ENCODE peak calls at places on chromosomes 13 and 19, in nine cellular contexts. L, H, W, J, U, R, F, X and B are unnamed samples.

GRCh38 chr13:66492479-66492878 is 737.7 kb downstream of the PCDH9 start:
- DNase-seq in L (no peak), H (no peak), W (peak), J (no peak), U (no peak), R (no peak), F (peak), X (no peak), B (no peak)

GRCh38 chr13:33637978-33638743 is 179.8 kb upstream of the RFC3 start:
- DNase-seq in L (peak), H (no peak), W (no peak), J (peak), U (peak), R (no peak), F (no peak), X (no peak), B (no peak)

GRCh38 chr13:98802999-98803666 is 50.7 kb upstream of the SLC15A1 start:
- DNase-seq in L (no peak), H (no peak), W (no peak), J (no peak), U (no peak), R (no peak), F (no peak), X (no peak), B (no peak)

GRCh38 chr19:13848811-13849241 is 28.1 kb upstream of the NANOS3 start:
- DNase-seq in L (no peak), H (no peak), W (no peak), J (no peak), U (no peak), R (no peak), F (no peak), X (no peak), B (no peak)

GRCh38 chr19:55341191-55342043 is 1.7 kb downstream of the KMT5C start:
- DNase-seq in L (peak), H (peak), W (peak), J (peak), U (no peak), R (peak), F (peak), X (peak), B (peak)

GRCh38 chr13:112246731-112247470 is 129.3 kb upstream of the SPACA7 start:
- DNase-seq in L (no peak), H (no peak), W (no peak), J (no peak), U (no peak), R (no peak), F (no peak), X (no peak), B (no peak)

GRCh38 chr19:15137777-15138176 is 30.6 kb downstream of the SYDE1 start:
- DNase-seq in L (no peak), H (no peak), W (no peak), J (peak), U (no peak), R (no peak), F (no peak), X (no peak), B (no peak)

GRCh38 chr19:6161271-6161850 is 25.9 kb downstream of the ACSBG2 start:
- DNase-seq in L (no peak), H (peak), W (peak), J (no peak), U (peak), R (no peak), F (peak), X (peak), B (no peak)

GRCh38 chr13:58999851-59000250 is 1163.9 kb downstream of the DIAPH3 start:
- DNase-seq in L (no peak), H (no peak), W (no peak), J (no peak), U (no peak), R (no peak), F (peak), X (no peak), B (no peak)

GRCh38 chr13:66468656-66469055 is 761.5 kb downstream of the PCDH9 start:
- DNase-seq in L (no peak), H (no peak), W (no peak), J (peak), U (no peak), R (no peak), F (no peak), X (no peak), B (no peak)

GRCh38 chr13:60398438-60398891 is 1.4 kb downstream of the TDRD3 start:
- DNase-seq in L (no peak), H (no peak), W (no peak), J (peak), U (no peak), R (no peak), F (no peak), X (no peak), B (no peak)

GRCh38 chr13:50911051-50911690 is 1.6 kb downstream of the RNASEH2B start:
- DNase-seq in L (peak), H (peak), W (no peak), J (peak), U (no peak), R (no peak), F (peak), X (no peak), B (no peak)

GRCh38 chr19:5261151-5261890 is 79.3 kb downstream of the PTPRS start:
- DNase-seq in L (no peak), H (no peak), W (no peak), J (no peak), U (peak), R (no peak), F (no peak), X (no peak), B (no peak)

GRCh38 chr13:80010286-80010831 is 330.6 kb downstream of the SPRY2 start:
- DNase-seq in L (no peak), H (no peak), W (no peak), J (no peak), U (no peak), R (peak), F (no peak), X (no peak), B (no peak)

GRCh38 chr13:112587767-112588489 is at the start of gene TUBGCP3:
- DNase-seq in L (peak), H (peak), W (peak), J (peak), U (peak), R (peak), F (peak), X (peak), B (no peak)

GRCh38 chr19:49946415-49946814 is 14.6 kb downstream of the SIGLEC11 start:
- DNase-seq in L (no peak), H (no peak), W (no peak), J (no peak), U (no peak), R (no peak), F (no peak), X (peak), B (no peak)

GRCh38 chr13:27264181-27264580 is 6.4 kb upstream of the RASL11A start:
- DNase-seq in L (peak), H (no peak), W (peak), J (peak), U (no peak), R (peak), F (no peak), X (no peak), B (no peak)

DNA sequence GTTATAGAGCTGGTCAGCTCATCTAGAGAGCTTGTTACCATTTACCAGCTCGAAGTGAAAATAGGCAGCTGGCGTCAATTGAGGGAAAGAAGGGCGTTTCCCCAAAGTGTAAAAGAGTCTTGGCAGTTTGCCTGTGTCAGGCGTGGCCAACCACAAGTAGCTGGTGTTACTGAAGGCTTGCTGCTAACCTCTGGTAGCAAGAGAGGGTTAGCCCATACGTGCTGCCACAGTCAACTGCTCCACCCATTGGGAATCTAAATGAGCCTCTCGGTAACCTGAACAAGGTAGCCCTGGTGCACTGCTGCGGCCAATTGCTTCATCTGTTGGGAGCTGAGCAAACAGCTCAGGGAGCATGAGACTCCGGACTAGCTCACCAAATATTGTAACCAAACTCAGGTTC is 314.9 kb upstream of the SLITRK5 start:
- DNase-seq in L (no peak), H (no peak), W (no peak), J (no peak), U (peak), R (no peak), F (no peak), X (peak), B (no peak)
- TF ChIP-seq CTCF in L (no peak), H (no peak), W (no peak), J (no peak), U (no peak), R (no peak), F (no peak), X (no peak), B (no peak)

DNA sequence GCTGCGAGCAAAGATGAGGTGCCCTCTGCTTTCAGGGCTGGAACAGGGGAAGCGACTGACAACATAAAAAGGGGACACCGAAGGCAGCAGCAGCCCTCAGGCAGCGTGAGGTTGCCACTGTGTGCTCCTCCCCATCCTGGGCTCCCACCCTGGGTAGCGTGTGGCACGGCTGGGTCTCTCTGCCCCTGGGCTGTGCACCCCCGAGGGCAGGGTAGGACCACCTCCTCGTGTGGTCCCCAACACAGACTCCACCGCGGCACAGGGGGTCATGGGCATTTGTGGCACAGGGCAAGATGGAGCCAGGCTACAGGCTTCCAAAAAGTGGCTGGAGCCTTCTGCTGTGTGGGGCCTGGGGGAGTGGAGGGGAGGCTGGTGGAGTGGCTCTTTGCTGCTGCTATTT is 6.5 kb upstream of the RSPH6A start:
- DNase-seq in L (no peak), H (no peak), W (no peak), J (no peak), U (no peak), R (no peak), F (no peak), X (no peak), B (no peak)
- TF ChIP-seq CTCF in L (no peak), H (no peak), W (no peak), J (no peak), U (no peak), R (no peak), F (no peak), X (no peak), B (no peak)

DNA sequence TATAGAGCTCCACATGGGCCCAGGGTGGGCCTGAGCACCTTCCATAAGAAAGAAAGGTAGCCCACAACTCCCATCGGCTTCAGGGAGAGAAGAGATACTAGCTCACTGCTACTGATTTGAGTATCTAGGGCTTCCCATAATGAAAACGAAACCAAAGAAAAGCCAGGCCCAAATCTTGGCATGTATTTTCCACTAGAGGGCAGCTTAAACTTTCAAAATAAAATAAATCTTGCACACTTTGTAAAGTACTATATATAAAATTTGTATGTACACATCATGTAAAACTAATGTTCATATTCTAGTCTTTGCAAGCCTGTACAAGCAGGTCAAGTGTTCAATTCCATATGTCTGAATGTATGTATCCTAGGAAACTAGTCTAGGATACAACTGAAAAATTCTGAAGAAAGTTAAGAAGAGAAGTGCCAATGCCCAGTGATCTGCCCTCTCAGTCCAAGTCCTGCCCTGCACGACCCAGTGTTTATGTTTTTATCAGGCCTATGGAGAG is 475.9 kb downstream of the UQCRFS1 start:
- DNase-seq in L (peak), H (peak), W (no peak), J (peak), U (no peak), R (no peak), F (no peak), X (no peak), B (no peak)
- TF ChIP-seq CTCF in L (peak), H (peak), W (peak), J (peak), U (no peak), R (peak), F (no peak), X (peak), B (no peak)

GRCh38 chr13:93235258-93236015 is 8.8 kb downstream of the GPC6 start:
- DNase-seq in L (peak), H (no peak), W (no peak), J (peak), U (peak), R (no peak), F (no peak), X (no peak), B (no peak)

GRCh38 chr13:93231867-93232266 is 5.3 kb downstream of the GPC6 start:
- DNase-seq in L (no peak), H (no peak), W (no peak), J (no peak), U (no peak), R (no peak), F (no peak), X (no peak), B (no peak)

GRCh38 chr13:93230466-93230865 is 3.9 kb downstream of the GPC6 start:
- DNase-seq in L (peak), H (no peak), W (no peak), J (peak), U (no peak), R (no peak), F (no peak), X (no peak), B (no peak)

GRCh38 chr13:93234459-93234858 is 7.9 kb downstream of the GPC6 start:
- DNase-seq in L (no peak), H (no peak), W (no peak), J (no peak), U (no peak), R (no peak), F (no peak), X (no peak), B (no peak)

GRCh38 chr13:93233997-93234416 is 7.4 kb downstream of the GPC6 start:
- DNase-seq in L (no peak), H (no peak), W (no peak), J (no peak), U (no peak), R (no peak), F (no peak), X (no peak), B (no peak)
- TF ChIP-seq CTCF in L (no peak), H (no peak), W (no peak), J (no peak), U (no peak), R (no peak), F (no peak), X (no peak), B (no peak)

DNA sequence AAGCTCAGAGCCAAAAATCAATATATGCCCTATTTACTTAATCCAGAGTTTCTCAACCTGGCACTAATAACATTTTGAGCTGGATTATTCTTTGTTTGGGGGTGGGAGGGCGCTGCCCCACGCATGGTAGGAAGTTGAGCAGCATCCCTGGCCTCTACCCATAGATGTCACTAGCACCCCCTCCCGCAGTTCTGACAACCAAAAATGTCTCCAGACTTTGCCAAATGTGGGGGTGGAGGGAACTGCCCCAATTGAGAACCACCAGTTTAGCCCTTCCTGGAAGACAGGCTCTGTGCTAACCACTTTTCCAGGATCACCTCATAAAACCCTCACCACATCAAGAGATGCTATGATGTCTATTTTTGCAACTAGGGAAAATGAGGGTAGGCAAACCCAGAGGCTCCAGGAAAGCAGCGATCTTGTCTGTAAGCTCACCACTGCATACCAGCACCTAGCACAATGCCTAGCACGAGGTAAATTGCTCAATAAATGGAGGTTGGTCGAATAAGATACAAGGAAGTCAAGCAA is 1.1 kb downstream of the TRIR start:
- DNase-seq in L (peak), H (peak), W (peak), J (peak), U (no peak), R (no peak), F (peak), X (no peak), B (no peak)
- TF ChIP-seq CTCF in L (peak), H (peak), W (peak), J (peak), U (no peak), R (no peak), F (peak), X (no peak), B (no peak)

DNA sequence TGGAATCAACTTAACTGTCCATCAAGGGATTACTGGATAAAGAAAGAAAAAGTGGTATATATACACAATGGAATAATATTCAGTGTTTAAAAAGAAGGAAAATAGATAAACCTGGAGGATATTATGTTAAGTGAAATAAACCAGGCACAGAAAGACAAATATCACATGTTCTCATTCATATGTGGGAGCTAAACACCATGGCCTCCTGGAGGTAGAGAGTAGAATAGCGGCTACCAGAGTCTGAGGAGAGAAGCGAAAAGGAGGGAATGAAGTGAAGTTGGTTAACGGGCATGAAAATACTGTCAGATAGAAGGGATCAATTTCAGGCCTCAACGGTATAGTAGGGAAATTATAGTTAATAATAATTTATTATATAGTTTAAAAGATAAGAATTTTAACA is 147.5 kb upstream of the OBI1 start:
- DNase-seq in L (no peak), H (no peak), W (no peak), J (no peak), U (no peak), R (no peak), F (peak), X (no peak), B (no peak)
- TF ChIP-seq CTCF in L (peak), H (peak), W (peak), J (peak), U (no peak), R (peak), F (peak), X (peak), B (no peak)